ENCODE peak calls at places on chromosome 1, in eight cellular contexts. U is HCT116, G is HepG2, W is H1, O is SK-N-SH, B is A549, V is GM12878, D is K562. Z is an unnamed sample.

GRCh38 chr1:104856091-104856490 is 1106.4 kb downstream of the AMY1C start:
- DNase-seq in U (no peak), G (no peak), W (no peak), O (no peak), B (no peak), V (no peak), D (no peak), Z (no peak)

GRCh38 chr1:43135857-43136781 is 36.0 kb downstream of the EBNA1BP2 start:
- DNase-seq in U (no peak), G (no peak), W (no peak), O (no peak), B (no peak), V (no peak), D (no peak), Z (peak; percentile 19)

GRCh38 chr1:232891116-232891515 is 59.3 kb upstream of the NTPCR start:
- DNase-seq in U (no peak), G (no peak), W (no peak), O (no peak), B (no peak), V (no peak), D (no peak), Z (peak; percentile 79)

GRCh38 chr1:156067262-156067661 is 6.3 kb downstream of the RAB25 start:
- DNase-seq in U (no peak), G (no peak), W (no peak), O (no peak), B (no peak), V (no peak), D (no peak), Z (no peak)

GRCh38 chr1:48492392-48492791 is 20.4 kb upstream of the SPATA6 start:
- DNase-seq in U (no peak), G (no peak), W (no peak), O (no peak), B (no peak), V (no peak), D (no peak), Z (no peak)

GRCh38 chr1:42925132-42925769 is 33.4 kb downstream of the SLC2A1 start:
- DNase-seq in U (no peak), G (no peak), W (no peak), O (no peak), B (no peak), V (no peak), D (no peak), Z (no peak)

GRCh38 chr1:167968569-167968968 is 31.7 kb upstream of the MPC2 start:
- DNase-seq in U (no peak), G (no peak), W (no peak), O (no peak), B (no peak), V (no peak), D (no peak), Z (no peak)

GRCh38 chr1:117368116-117369108 is 1.2 kb downstream of the MAN1A2 start:
- DNase-seq in U (no peak), G (peak; percentile 26), W (no peak), O (no peak), B (no peak), V (no peak), D (no peak), Z (peak; percentile 50)

GRCh38 chr1:219266524-219266923 is 92.8 kb downstream of the LYPLAL1 start:
- DNase-seq in U (no peak), G (no peak), W (no peak), O (no peak), B (no peak), V (no peak), D (no peak), Z (no peak)

GRCh38 chr1:203636306-203636705 is 9.7 kb downstream of the ATP2B4 start:
- DNase-seq in U (no peak), G (no peak), W (no peak), O (no peak), B (no peak), V (no peak), D (no peak), Z (no peak)

GRCh38 chr1:245096330-245097066 is 58.3 kb upstream of the KIF26B start:
- DNase-seq in U (no peak), G (peak; percentile 41), W (no peak), O (peak; percentile 43), B (no peak), V (no peak), D (no peak), Z (peak; percentile 13)

GRCh38 chr1:172180886-172181285 is 239.6 kb upstream of the C1orf105 start:
- DNase-seq in U (no peak), G (no peak), W (no peak), O (no peak), B (no peak), V (peak; percentile 69), D (no peak), Z (no peak)

GRCh38 chr1:169368406-169368769 is 393 bp downstream of the BLZF1 start:
- DNase-seq in U (no peak), G (peak; percentile 2), W (no peak), O (peak; percentile 4), B (no peak), V (peak; percentile 4), D (peak; percentile 41), Z (peak; percentile 34)

DNA sequence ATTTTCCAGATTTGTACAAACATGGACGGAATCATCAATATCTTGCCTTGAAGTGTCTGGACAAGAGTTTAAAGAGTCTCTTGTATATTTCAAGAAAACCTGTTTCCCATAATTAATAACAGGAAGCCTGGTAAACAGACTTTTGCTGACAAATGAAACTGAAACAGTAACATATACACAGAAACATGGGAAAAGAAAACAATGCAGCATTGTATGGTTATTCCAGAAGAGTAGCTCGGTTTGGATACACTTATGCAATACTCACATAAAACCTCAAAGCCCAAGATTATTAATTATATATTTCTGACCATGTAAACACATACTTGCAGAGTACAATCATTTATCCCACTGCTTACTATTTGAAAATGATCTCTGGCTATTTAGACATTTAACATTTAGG is 265.5 kb downstream of the PTPRC start:
- DNase-seq in U (no peak), G (no peak), W (no peak), O (no peak), B (no peak), V (no peak), D (no peak), Z (no peak)
- TF ChIP-seq MAX in U (no peak), G (no peak), W (no peak), O (no peak), B (no peak), V (no peak), D (no peak), Z (no peak)

GRCh38 chr1:25629836-25630235 is 13.2 kb downstream of the MAN1C1 start:
- DNase-seq in U (no peak), G (no peak), W (no peak), O (no peak), B (no peak), V (no peak), D (no peak), Z (no peak)
- H3K4me3 ChIP-seq in U (no peak overlapping the region), G (no peak overlapping the region), W (no peak overlapping the region), O (no peak overlapping the region), B (no peak overlapping the region), V (no peak overlapping the region), D (no peak overlapping the region), Z (no peak overlapping the region)

GRCh38 chr1:178796013-178796412 is 71.0 kb downstream of the RALGPS2 start:
- DNase-seq in U (no peak), G (no peak), W (no peak), O (no peak), B (no peak), V (no peak), D (no peak), Z (no peak)
- TF ChIP-seq MAX in U (no peak), G (no peak), W (no peak), O (no peak), B (no peak), V (no peak), D (no peak), Z (no peak)

GRCh38 chr1:228108055-228108690 is 926 bp downstream of the MRPL55 start:
- DNase-seq in U (no peak), G (no peak), W (no peak), O (no peak), B (no peak), V (no peak), D (no peak), Z (no peak)
- H3K4me3 ChIP-seq in U (peak overlapping the region; percentile 98), G (peak overlapping the region; percentile 90), W (peak overlapping the region; percentile 94), O (peak overlapping the region; percentile 100), B (peak overlapping the region; percentile 98), V (peak overlapping the region; percentile 93), D (peak overlapping the region; percentile 81), Z (peak overlapping the region; percentile 95)